ENCODE peak calls at places on chromosomes 6 and 20, in nine cellular contexts. Z is HCT116, O is heart right ventricle, A is PC-9, K is suprapubic skin, V is ovary, E is left lung, B is BJ, L is fibroblast of mammary gland. U is an unnamed sample.

GRCh38 chr6:148868314-148868713 is 121.5 kb downstream of the UST start:
- DNase-seq in Z (no peak), O (no peak), A (no peak), K (no peak), V (no peak), E (no peak), B (no peak), L (peak; percentile 89), U (no peak)

GRCh38 chr6:113654396-113654795 is 202.7 kb upstream of the MARCKS start:
- DNase-seq in Z (peak; percentile 41), O (no peak), A (peak; percentile 95), K (peak; percentile 72), V (peak; percentile 39), E (peak; percentile 84), B (no peak), L (peak; percentile 34), U (no peak)

GRCh38 chr6:45631396-45631795 is 253.7 kb upstream of the SUPT3H start:
- DNase-seq in Z (no peak), O (no peak), A (peak; percentile 83), K (no peak), V (no peak), E (no peak), B (no peak), L (no peak), U (no peak)

GRCh38 chr6:11055127-11055627 is 11.1 kb upstream of the ELOVL2 start:
- DNase-seq in Z (no peak), O (no peak), A (peak; percentile 55), K (no peak), V (no peak), E (no peak), B (no peak), L (peak; percentile 56), U (no peak)

GRCh38 chr6:109051301-109051700 is 43.3 kb downstream of the SESN1 start:
- DNase-seq in Z (no peak), O (no peak), A (peak; percentile 43), K (no peak), V (no peak), E (no peak), B (no peak), L (no peak), U (no peak)

GRCh38 chr6:24879351-24879750 is 56.4 kb downstream of the RIPOR2 start:
- DNase-seq in Z (no peak), O (no peak), A (no peak), K (no peak), V (no peak), E (no peak), B (peak; percentile 89), L (no peak), U (no peak)

GRCh38 chr20:16475225-16475624 is 98.0 kb downstream of the KIF16B start:
- DNase-seq in Z (no peak), O (no peak), A (peak; percentile 82), K (no peak), V (no peak), E (no peak), B (no peak), L (no peak), U (no peak)

GRCh38 chr6:167089243-167090142 is 33.4 kb upstream of the CCR6 start:
- DNase-seq in Z (no peak), O (no peak), A (peak; percentile 35), K (no peak), V (no peak), E (no peak), B (no peak), L (no peak), U (no peak)

GRCh38 chr20:63085087-63085861 is 78.5 kb upstream of the BHLHE23 start:
- DNase-seq in Z (no peak), O (no peak), A (no peak), K (peak; percentile 33), V (peak; percentile 19), E (peak; percentile 76), B (no peak), L (no peak), U (no peak)

GRCh38 chr20:4814696-4815252 is 93.1 kb downstream of the PRND start:
- DNase-seq in Z (no peak), O (no peak), A (no peak), K (peak; percentile 66), V (peak; percentile 27), E (peak; percentile 87), B (no peak), L (no peak), U (no peak)

GRCh38 chr6:118650500-118651281 is 700 bp downstream of the CEP85L start:
- DNase-seq in Z (no peak), O (peak; percentile 33), A (peak; percentile 47), K (peak; percentile 74), V (peak; percentile 70), E (peak; percentile 89), B (no peak), L (peak; percentile 45), U (no peak)

GRCh38 chr6:36897629-36898028 is 11.9 kb downstream of the C6orf89 start:
- DNase-seq in Z (no peak), O (no peak), A (no peak), K (no peak), V (no peak), E (no peak), B (no peak), L (no peak), U (no peak)

GRCh38 chr6:75431379-75431778 is 62.2 kb downstream of the FILIP1 start:
- DNase-seq in Z (no peak), O (peak; percentile 73), A (no peak), K (no peak), V (no peak), E (no peak), B (no peak), L (peak; percentile 57), U (no peak)

DNA sequence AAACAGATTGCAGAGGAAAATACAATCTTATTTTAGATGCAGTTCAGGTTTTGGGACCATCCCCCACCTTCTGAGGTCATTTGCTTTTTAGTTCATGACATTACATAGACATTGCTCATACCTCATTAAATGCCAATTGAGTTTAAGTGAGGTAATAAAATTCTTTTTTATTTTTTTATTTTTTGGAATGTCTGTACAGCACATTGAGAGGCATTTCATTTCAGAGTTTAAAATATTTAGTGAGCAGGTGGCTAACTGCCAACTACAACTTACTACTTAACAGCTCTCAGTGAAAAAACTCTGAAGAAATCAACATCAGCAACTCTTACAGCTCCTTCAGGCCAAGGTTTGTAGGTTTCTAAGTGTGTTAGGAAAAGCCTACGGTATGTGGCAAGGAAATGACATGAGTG is 482.2 kb upstream of the RNF217 start:
- DNase-seq in Z (no peak), O (no peak), A (no peak), K (no peak), V (no peak), E (no peak), B (no peak), L (no peak), U (no peak)
- TF ChIP-seq CTCF in Z (no peak), O (no peak), A (no peak), K (no peak), V (no peak), E (no peak), B (no peak), L (no peak), U (no peak)

GRCh38 chr20:3753501-3754257 is 13.9 kb downstream of the ADISSP start:
- DNase-seq in Z (no peak), O (no peak), A (no peak), K (no peak), V (no peak), E (no peak), B (no peak), L (no peak), U (no peak)

GRCh38 chr20:3751284-3751663 is 16.3 kb downstream of the ADISSP start:
- DNase-seq in Z (no peak), O (no peak), A (no peak), K (no peak), V (no peak), E (no peak), B (no peak), L (no peak), U (no peak)

GRCh38 chr20:3751664-3752385 is 15.7 kb downstream of the ADISSP start:
- DNase-seq in Z (no peak), O (peak; percentile 74), A (no peak), K (no peak), V (no peak), E (no peak), B (no peak), L (no peak), U (no peak)

GRCh38 chr20:3753098-3753497 is 14.5 kb downstream of the ADISSP start:
- DNase-seq in Z (peak; percentile 38), O (peak; percentile 72), A (peak; percentile 39), K (no peak), V (peak; percentile 68), E (no peak), B (no peak), L (peak; percentile 82), U (no peak)

GRCh38 chr20:3752386-3752759 is 15.2 kb downstream of the ADISSP start:
- DNase-seq in Z (no peak), O (no peak), A (no peak), K (no peak), V (no peak), E (no peak), B (no peak), L (no peak), U (no peak)
- H3K4me3 ChIP-seq in Z (no peak overlapping the region), O (no peak overlapping the region), A (no peak overlapping the region), K (peak overlapping the region; percentile 49), V (no peak overlapping the region), E (no peak overlapping the region), B (no peak overlapping the region), L (no peak overlapping the region), U (no peak overlapping the region)

DNA sequence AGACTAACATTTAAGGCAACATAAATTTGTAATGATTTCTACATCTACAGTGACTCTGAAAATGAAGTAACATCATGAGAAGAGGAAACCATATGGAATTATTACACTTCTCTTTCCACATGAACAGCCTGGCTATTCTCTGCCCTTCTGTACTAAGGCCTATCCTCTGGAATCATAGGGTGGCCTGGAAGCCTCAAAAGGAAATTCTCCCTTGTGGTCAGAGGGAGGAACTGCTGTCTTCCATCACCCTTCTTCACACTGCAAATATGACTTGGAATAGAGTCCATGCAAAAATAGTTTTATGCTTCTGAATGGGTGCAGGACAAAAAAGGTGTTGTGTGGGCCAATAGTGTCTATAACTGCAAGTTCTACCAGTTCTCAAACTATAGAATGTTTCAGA is 44.6 kb upstream of the SH3BGRL2 start:
- DNase-seq in Z (peak; percentile 50), O (no peak), A (no peak), K (no peak), V (no peak), E (no peak), B (no peak), L (peak; percentile 49), U (no peak)
- TF ChIP-seq CTCF in Z (no peak), O (no peak), A (peak; percentile 45), K (no peak), V (no peak), E (peak; percentile 33), B (peak; percentile 53), L (peak; percentile 69), U (peak; percentile 53)

GRCh38 chr20:20463933-20464374 is 96.0 kb downstream of the INSM1 start:
- DNase-seq in Z (no peak), O (no peak), A (no peak), K (no peak), V (no peak), E (no peak), B (no peak), L (no peak), U (no peak)
- H3K4me3 ChIP-seq in Z (no peak overlapping the region), O (no peak overlapping the region), A (no peak overlapping the region), K (no peak overlapping the region), V (no peak overlapping the region), E (no peak overlapping the region), B (no peak overlapping the region), L (no peak overlapping the region), U (no peak overlapping the region)

U was measured in HFF-Myc.